ENCODE peak calls at places on chromosomes 13 and 19, in seven cellular contexts. One of them, this sample, is unnamed.

GRCh38 chr13:44155422-44156293 is 218.0 kb upstream of the SERP2 start:
- DNase-seq in stomach: peak
- DNase-seq in left ventricle myocardium inferior: peak
- DNase-seq in heart right ventricle: peak
- DNase-seq in tibial artery: peak
- DNase-seq in lower leg skin: peak
- DNase-seq in colonic mucosa: peak
- DNase-seq in this sample: no peak

GRCh38 chr19:34428549-34429285 is 536 bp downstream of the UBA2 start:
- DNase-seq in stomach: peak
- DNase-seq in left ventricle myocardium inferior: peak
- DNase-seq in heart right ventricle: peak
- DNase-seq in tibial artery: peak
- DNase-seq in lower leg skin: no peak
- DNase-seq in colonic mucosa: no peak
- DNase-seq in this sample: peak

GRCh38 chr19:33397536-33398360 is 24.2 kb downstream of the CEBPG start:
- DNase-seq in stomach: no peak
- DNase-seq in left ventricle myocardium inferior: no peak
- DNase-seq in heart right ventricle: no peak
- DNase-seq in tibial artery: peak
- DNase-seq in lower leg skin: no peak
- DNase-seq in colonic mucosa: no peak
- DNase-seq in this sample: no peak

GRCh38 chr13:113243847-113244246 is 34.4 kb downstream of the CUL4A start:
- DNase-seq in stomach: no peak
- DNase-seq in left ventricle myocardium inferior: no peak
- DNase-seq in heart right ventricle: no peak
- DNase-seq in tibial artery: no peak
- DNase-seq in lower leg skin: no peak
- DNase-seq in colonic mucosa: no peak
- DNase-seq in this sample: no peak

GRCh38 chr13:113726961-113727411 is 32.0 kb upstream of the TMEM255B start:
- DNase-seq in stomach: no peak
- DNase-seq in left ventricle myocardium inferior: no peak
- DNase-seq in heart right ventricle: no peak
- DNase-seq in tibial artery: no peak
- DNase-seq in lower leg skin: no peak
- DNase-seq in colonic mucosa: no peak
- DNase-seq in this sample: peak

GRCh38 chr13:21458457-21458815 is 667 bp downstream of the ZDHHC20 start:
- DNase-seq in stomach: peak
- DNase-seq in left ventricle myocardium inferior: peak
- DNase-seq in heart right ventricle: peak
- DNase-seq in tibial artery: no peak
- DNase-seq in lower leg skin: peak
- DNase-seq in colonic mucosa: peak
- DNase-seq in this sample: peak

GRCh38 chr13:34001357-34001756 is 183.4 kb downstream of the RFC3 start:
- DNase-seq in stomach: no peak
- DNase-seq in left ventricle myocardium inferior: no peak
- DNase-seq in heart right ventricle: no peak
- DNase-seq in tibial artery: no peak
- DNase-seq in lower leg skin: no peak
- DNase-seq in colonic mucosa: no peak
- DNase-seq in this sample: no peak

GRCh38 chr19:49718991-49719390 is 28.1 kb downstream of the CPT1C start:
- DNase-seq in stomach: no peak
- DNase-seq in left ventricle myocardium inferior: no peak
- DNase-seq in heart right ventricle: no peak
- DNase-seq in tibial artery: no peak
- DNase-seq in lower leg skin: no peak
- DNase-seq in colonic mucosa: no peak
- DNase-seq in this sample: no peak

GRCh38 chr13:75437582-75438318 is 44.2 kb downstream of the TBC1D4 start:
- DNase-seq in stomach: no peak
- DNase-seq in left ventricle myocardium inferior: no peak
- DNase-seq in heart right ventricle: no peak
- DNase-seq in tibial artery: no peak
- DNase-seq in lower leg skin: no peak
- DNase-seq in colonic mucosa: no peak
- DNase-seq in this sample: no peak

GRCh38 chr13:59487883-59488282 is 675.8 kb downstream of the DIAPH3 start:
- DNase-seq in stomach: no peak
- DNase-seq in left ventricle myocardium inferior: no peak
- DNase-seq in heart right ventricle: no peak
- DNase-seq in tibial artery: no peak
- DNase-seq in lower leg skin: no peak
- DNase-seq in colonic mucosa: no peak
- DNase-seq in this sample: no peak
- TF ChIP-seq CTCF in stomach: no peak
- TF ChIP-seq CTCF in left ventricle myocardium inferior: no peak
- TF ChIP-seq CTCF in heart right ventricle: no peak
- TF ChIP-seq CTCF in tibial artery: no peak
- TF ChIP-seq CTCF in lower leg skin: no peak
- TF ChIP-seq CTCF in colonic mucosa: no peak
- TF ChIP-seq CTCF in this sample: no peak

GRCh38 chr13:110715395-110716234 is 2.1 kb downstream of the ING1 start:
- DNase-seq in stomach: peak
- DNase-seq in left ventricle myocardium inferior: peak
- DNase-seq in heart right ventricle: peak
- DNase-seq in tibial artery: peak
- DNase-seq in lower leg skin: peak
- DNase-seq in colonic mucosa: peak
- DNase-seq in this sample: peak
- TF ChIP-seq CTCF in stomach: no peak
- TF ChIP-seq CTCF in left ventricle myocardium inferior: peak
- TF ChIP-seq CTCF in heart right ventricle: peak
- TF ChIP-seq CTCF in tibial artery: no peak
- TF ChIP-seq CTCF in lower leg skin: no peak
- TF ChIP-seq CTCF in colonic mucosa: no peak
- TF ChIP-seq CTCF in this sample: peak

GRCh38 chr19:11291415-11291814 is 4.5 kb upstream of the TSPAN16 start:
- DNase-seq in stomach: no peak
- DNase-seq in left ventricle myocardium inferior: no peak
- DNase-seq in heart right ventricle: no peak
- DNase-seq in tibial artery: no peak
- DNase-seq in lower leg skin: no peak
- DNase-seq in colonic mucosa: no peak
- DNase-seq in this sample: no peak

GRCh38 chr19:11295180-11295579 is 780 bp upstream of the TSPAN16 start:
- DNase-seq in stomach: no peak
- DNase-seq in left ventricle myocardium inferior: no peak
- DNase-seq in heart right ventricle: no peak
- DNase-seq in tibial artery: no peak
- DNase-seq in lower leg skin: no peak
- DNase-seq in colonic mucosa: no peak
- DNase-seq in this sample: no peak

GRCh38 chr19:11293468-11294389 is 2.2 kb upstream of the TSPAN16 start:
- DNase-seq in stomach: peak
- DNase-seq in left ventricle myocardium inferior: peak
- DNase-seq in heart right ventricle: peak
- DNase-seq in tibial artery: peak
- DNase-seq in lower leg skin: peak
- DNase-seq in colonic mucosa: peak
- DNase-seq in this sample: peak

GRCh38 chr19:11288349-11288748 is 7.6 kb upstream of the TSPAN16 start:
- DNase-seq in stomach: no peak
- DNase-seq in left ventricle myocardium inferior: no peak
- DNase-seq in heart right ventricle: no peak
- DNase-seq in tibial artery: no peak
- DNase-seq in lower leg skin: no peak
- DNase-seq in colonic mucosa: no peak
- DNase-seq in this sample: peak

GRCh38 chr19:11291991-11292390 is 4.0 kb upstream of the TSPAN16 start:
- DNase-seq in stomach: no peak
- DNase-seq in left ventricle myocardium inferior: no peak
- DNase-seq in heart right ventricle: no peak
- DNase-seq in tibial artery: no peak
- DNase-seq in lower leg skin: no peak
- DNase-seq in colonic mucosa: no peak
- DNase-seq in this sample: no peak
- TF ChIP-seq CTCF in stomach: no peak
- TF ChIP-seq CTCF in left ventricle myocardium inferior: no peak
- TF ChIP-seq CTCF in heart right ventricle: no peak
- TF ChIP-seq CTCF in tibial artery: no peak
- TF ChIP-seq CTCF in lower leg skin: no peak
- TF ChIP-seq CTCF in colonic mucosa: no peak
- TF ChIP-seq CTCF in this sample: no peak

DNA sequence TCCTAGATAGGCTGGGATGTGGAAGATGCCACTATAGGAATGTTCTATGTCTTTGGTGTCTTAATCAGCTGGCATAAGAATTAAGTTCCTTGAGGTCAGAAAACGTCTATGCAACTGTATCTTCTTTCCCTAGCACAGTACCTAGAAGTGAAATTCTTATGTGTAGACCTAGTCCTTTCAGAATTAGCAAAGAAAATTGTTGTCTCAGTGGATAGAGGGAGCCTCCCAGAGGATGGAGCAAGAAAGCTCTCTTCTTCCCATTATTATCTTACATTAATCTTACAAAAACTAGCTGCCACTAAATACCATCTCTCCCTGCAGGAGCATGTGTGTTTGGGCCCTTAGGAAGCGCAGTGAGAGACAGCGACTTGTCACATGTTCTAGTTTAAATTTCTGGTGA is 11.6 kb downstream of the CLDN10 start:
- DNase-seq in stomach: no peak
- DNase-seq in left ventricle myocardium inferior: no peak
- DNase-seq in heart right ventricle: no peak
- DNase-seq in tibial artery: no peak
- DNase-seq in lower leg skin: no peak
- DNase-seq in colonic mucosa: no peak
- DNase-seq in this sample: peak
- TF ChIP-seq CTCF in stomach: no peak
- TF ChIP-seq CTCF in left ventricle myocardium inferior: no peak
- TF ChIP-seq CTCF in heart right ventricle: no peak
- TF ChIP-seq CTCF in tibial artery: no peak
- TF ChIP-seq CTCF in lower leg skin: no peak
- TF ChIP-seq CTCF in colonic mucosa: no peak
- TF ChIP-seq CTCF in this sample: peak

GRCh38 chr13:81957121-81957520 is 1616.2 kb upstream of the SPRY2 start:
- DNase-seq in stomach: no peak
- DNase-seq in left ventricle myocardium inferior: no peak
- DNase-seq in heart right ventricle: no peak
- DNase-seq in tibial artery: no peak
- DNase-seq in lower leg skin: no peak
- DNase-seq in colonic mucosa: no peak
- DNase-seq in this sample: no peak
- TF ChIP-seq CTCF in stomach: no peak
- TF ChIP-seq CTCF in left ventricle myocardium inferior: no peak
- TF ChIP-seq CTCF in heart right ventricle: no peak
- TF ChIP-seq CTCF in tibial artery: no peak
- TF ChIP-seq CTCF in lower leg skin: no peak
- TF ChIP-seq CTCF in colonic mucosa: no peak
- TF ChIP-seq CTCF in this sample: peak

This sample was measured in MCF 10A.